ENCODE peak calls at places on chromosome X, in seven cellular contexts. I is left ventricle myocardium superior; Q is memory B cell; T is CD4-positive, alpha-beta T cell; V is A549; R is activated T-cell treated with anti-CD3 and anti-CD28 coated beads, Interleukin-2, amount 50 U/mL, for 72 hours; C is activated CD8-positive, alpha-beta memory T cell treated with anti-CD3 and anti-CD28 coated beads, Interleukin-2, amount 10 ng/mL, durations not matched to agents 7 days and 5 days. W is an unnamed sample.

GRCh38 chrX:40283981-40284380 is 186.2 kb upstream of the BCOR start:
- ATAC-seq in I (peak), Q (no peak), T (no peak), V (no peak), R (no peak), C (no peak), W (no peak)

GRCh38 chrX:46185923-46186810 is 359.1 kb downstream of the ZNF674 start:
- ATAC-seq in I (no peak), Q (no peak), T (no peak), V (no peak), R (no peak), C (no peak), W (peak)

GRCh38 chrX:40103565-40104323 is 6.0 kb upstream of the BCOR start:
- ATAC-seq in I (no peak), Q (no peak), T (no peak), V (no peak), R (no peak), C (no peak), W (no peak)

GRCh38 chrX:132956421-132957210 is 1.8 kb downstream of the HS6ST2 start:
- ATAC-seq in I (no peak), Q (no peak), T (no peak), V (peak), R (peak), C (no peak), W (peak)

GRCh38 chrX:98405376-98405775 is 1521.7 kb downstream of the RPA4 start:
- ATAC-seq in I (peak), Q (no peak), T (no peak), V (no peak), R (no peak), C (no peak), W (peak)

GRCh38 chrX:48165246-48165645 is 31.3 kb downstream of the SSX5 start:
- ATAC-seq in I (no peak), Q (no peak), T (no peak), V (no peak), R (no peak), C (no peak), W (no peak)

GRCh38 chrX:113048480-113048879 is 207.8 kb upstream of the AMOT start:
- ATAC-seq in I (no peak), Q (no peak), T (no peak), V (no peak), R (no peak), C (no peak), W (peak)

GRCh38 chrX:118116308-118117068 is at the start of gene KLHL13:
- ATAC-seq in I (peak), Q (peak), T (peak), V (peak), R (peak), C (no peak), W (peak)

GRCh38 chrX:64350047-64350446 is 45.2 kb downstream of the MTMR8 start:
- ATAC-seq in I (no peak), Q (no peak), T (no peak), V (no peak), R (no peak), C (no peak), W (no peak)

GRCh38 chrX:115589419-115589818 is 28.4 kb downstream of the PLS3 start:
- ATAC-seq in I (no peak), Q (no peak), T (no peak), V (peak), R (peak), C (no peak), W (peak)

GRCh38 chrX:17448188-17448587 is 73.2 kb downstream of the NHS start:
- ATAC-seq in I (no peak), Q (no peak), T (no peak), V (no peak), R (no peak), C (no peak), W (no peak)

GRCh38 chrX:65610040-65610439 is 57.4 kb upstream of the MSN start:
- ATAC-seq in I (peak), Q (no peak), T (no peak), V (no peak), R (no peak), C (no peak), W (no peak)

GRCh38 chrX:15947648-15948317 is 93.2 kb upstream of the AP1S2 start:
- ATAC-seq in I (no peak), Q (no peak), T (no peak), V (peak), R (no peak), C (no peak), W (no peak)

GRCh38 chrX:143240658-143241057 is 214.9 kb downstream of the SPANXN4 start:
- ATAC-seq in I (no peak), Q (no peak), T (no peak), V (no peak), R (no peak), C (no peak), W (no peak)

GRCh38 chrX:41095962-41096955 is 11.0 kb downstream of the USP9X start:
- ATAC-seq in I (peak), Q (no peak), T (peak), V (peak), R (no peak), C (no peak), W (no peak)

GRCh38 chrX:130299279-130300009 is 30.7 kb upstream of the ZNF280C start:
- ATAC-seq in I (no peak), Q (no peak), T (no peak), V (no peak), R (no peak), C (no peak), W (no peak)

GRCh38 chrX:11666180-11666579 is 460 bp upstream of the ARHGAP6 start:
- ATAC-seq in I (peak), Q (no peak), T (no peak), V (no peak), R (no peak), C (no peak), W (no peak)

GRCh38 chrX:148020329-148020728 is 39.2 kb downstream of the FMR1NB start:
- ATAC-seq in I (no peak), Q (no peak), T (no peak), V (no peak), R (no peak), C (no peak), W (no peak)

GRCh38 chrX:150324035-150324728 is 38.9 kb upstream of the MAMLD1 start:
- ATAC-seq in I (no peak), Q (no peak), T (no peak), V (peak), R (no peak), C (no peak), W (no peak)

GRCh38 chrX:17474892-17475291 is 99.9 kb downstream of the NHS start:
- ATAC-seq in I (peak), Q (no peak), T (no peak), V (peak), R (no peak), C (no peak), W (no peak)

GRCh38 chrX:38458071-38458470 is 103.3 kb upstream of the TSPAN7 start:
- ATAC-seq in I (no peak), Q (no peak), T (no peak), V (no peak), R (no peak), C (no peak), W (no peak)

GRCh38 chrX:20267924-20268701 is 1.4 kb upstream of the RPS6KA3 start:
- ATAC-seq in I (peak), Q (no peak), T (no peak), V (no peak), R (no peak), C (no peak), W (no peak)